ENCODE peak calls at places on chromosome 14, in five cellular contexts. One of them, this sample, is unnamed.
A peak's percentile ranks its signal among the peaks of the same experiment; 100 is the strongest.

GRCh38 chr14:24143511-24143910 is 2.1 kb upstream of the EMC9 start:
- DNase-seq in omental fat pad: no peak
- DNase-seq in Caco-2: no peak
- DNase-seq in nephron progenitor cell: no peak
- DNase-seq in BE2C: no peak
- DNase-seq in this sample: no peak

GRCh38 chr14:59585891-59586554 is 9.4 kb upstream of the CCDC175 start:
- DNase-seq in omental fat pad: no peak
- DNase-seq in Caco-2: no peak
- DNase-seq in nephron progenitor cell: no peak
- DNase-seq in BE2C: no peak
- DNase-seq in this sample: no peak

GRCh38 chr14:78324353-78324752 is 154.2 kb downstream of the NRXN3 start:
- DNase-seq in omental fat pad: no peak
- DNase-seq in Caco-2: no peak
- DNase-seq in nephron progenitor cell: no peak
- DNase-seq in BE2C: no peak
- DNase-seq in this sample: no peak

GRCh38 chr14:105858676-105859025 is 332.3 kb downstream of the TMEM121 start:
- DNase-seq in omental fat pad: no peak
- DNase-seq in Caco-2: peak; percentile 28
- DNase-seq in nephron progenitor cell: no peak
- DNase-seq in BE2C: peak; percentile 30
- DNase-seq in this sample: no peak

GRCh38 chr14:38862381-38862780 is 240.7 kb downstream of the SEC23A start:
- DNase-seq in omental fat pad: no peak
- DNase-seq in Caco-2: no peak
- DNase-seq in nephron progenitor cell: no peak
- DNase-seq in BE2C: no peak
- DNase-seq in this sample: no peak

GRCh38 chr14:32432813-32433538 is 103.9 kb downstream of the AKAP6 start:
- DNase-seq in omental fat pad: no peak
- DNase-seq in Caco-2: no peak
- DNase-seq in nephron progenitor cell: no peak
- DNase-seq in BE2C: no peak
- DNase-seq in this sample: no peak

GRCh38 chr14:90484291-90484690 is 87.5 kb downstream of the CALM1 start:
- DNase-seq in omental fat pad: no peak
- DNase-seq in Caco-2: no peak
- DNase-seq in nephron progenitor cell: no peak
- DNase-seq in BE2C: no peak
- DNase-seq in this sample: peak; percentile 43

GRCh38 chr14:83217492-83217891 is 1683.8 kb upstream of the SEL1L start:
- DNase-seq in omental fat pad: no peak
- DNase-seq in Caco-2: no peak
- DNase-seq in nephron progenitor cell: no peak
- DNase-seq in BE2C: no peak
- DNase-seq in this sample: no peak

GRCh38 chr14:98210045-98210678 is 1061.8 kb downstream of the BCL11B start:
- DNase-seq in omental fat pad: no peak
- DNase-seq in Caco-2: no peak
- DNase-seq in nephron progenitor cell: no peak
- DNase-seq in BE2C: no peak
- DNase-seq in this sample: no peak

GRCh38 chr14:56840221-56840620 is 29.9 kb upstream of the OTX2 start:
- DNase-seq in omental fat pad: no peak
- DNase-seq in Caco-2: no peak
- DNase-seq in nephron progenitor cell: no peak
- DNase-seq in BE2C: no peak
- DNase-seq in this sample: no peak
- TF ChIP-seq CTCF in omental fat pad: no peak
- TF ChIP-seq CTCF in Caco-2: no peak
- TF ChIP-seq CTCF in nephron progenitor cell: no peak
- TF ChIP-seq CTCF in BE2C: no peak
- TF ChIP-seq CTCF in this sample: no peak

GRCh38 chr14:86781111-86781510 is 1211.9 kb downstream of the GALC start:
- DNase-seq in omental fat pad: no peak
- DNase-seq in Caco-2: no peak
- DNase-seq in nephron progenitor cell: no peak
- DNase-seq in BE2C: no peak
- DNase-seq in this sample: no peak

GRCh38 chr14:86777950-86778602 is 1214.9 kb downstream of the GALC start:
- DNase-seq in omental fat pad: no peak
- DNase-seq in Caco-2: no peak
- DNase-seq in nephron progenitor cell: no peak
- DNase-seq in BE2C: no peak
- DNase-seq in this sample: no peak

GRCh38 chr14:86782092-86782580 is 1210.8 kb downstream of the GALC start:
- DNase-seq in omental fat pad: no peak
- DNase-seq in Caco-2: no peak
- DNase-seq in nephron progenitor cell: no peak
- DNase-seq in BE2C: no peak
- DNase-seq in this sample: no peak

GRCh38 chr14:86780461-86780860 is 1212.5 kb downstream of the GALC start:
- DNase-seq in omental fat pad: no peak
- DNase-seq in Caco-2: no peak
- DNase-seq in nephron progenitor cell: no peak
- DNase-seq in BE2C: no peak
- DNase-seq in this sample: no peak

GRCh38 chr14:86779416-86779815 is 1213.6 kb downstream of the GALC start:
- DNase-seq in omental fat pad: no peak
- DNase-seq in Caco-2: no peak
- DNase-seq in nephron progenitor cell: no peak
- DNase-seq in BE2C: no peak
- DNase-seq in this sample: no peak
- TF ChIP-seq CTCF in omental fat pad: no peak
- TF ChIP-seq CTCF in Caco-2: no peak
- TF ChIP-seq CTCF in nephron progenitor cell: no peak
- TF ChIP-seq CTCF in BE2C: no peak
- TF ChIP-seq CTCF in this sample: no peak

DNA sequence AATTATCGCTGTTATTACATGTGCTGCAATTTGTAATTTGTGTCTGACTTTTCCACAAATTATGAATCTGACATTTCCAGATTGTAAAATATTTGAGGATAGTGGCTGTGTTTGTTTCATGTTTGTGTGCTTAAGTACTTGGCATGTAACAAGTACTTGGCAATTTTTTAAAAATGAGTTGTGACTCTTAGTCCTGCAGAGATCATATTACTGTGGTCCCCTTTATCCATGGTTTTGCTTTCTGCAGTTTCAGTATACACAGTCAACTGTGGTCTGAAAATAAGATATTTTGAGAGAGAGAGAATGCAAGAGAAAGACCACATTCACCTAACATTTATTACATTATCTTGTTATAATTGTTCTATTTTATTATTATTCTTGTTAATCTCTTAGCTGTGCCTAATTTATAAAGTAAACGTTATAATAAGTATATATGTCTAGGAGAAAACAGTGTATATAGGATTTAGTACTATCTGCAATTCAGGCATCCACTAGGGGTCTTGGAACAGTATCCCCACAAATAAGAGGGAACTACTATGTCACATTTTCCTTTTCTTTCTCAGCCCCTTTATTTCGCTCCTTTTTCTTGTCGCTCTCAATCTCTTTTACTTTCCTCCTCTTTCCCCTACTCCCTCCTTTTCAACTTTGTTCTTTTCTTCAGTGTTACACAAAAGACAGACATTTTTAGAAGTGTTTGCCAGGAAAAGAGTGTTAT is 176.1 kb downstream of the FUT8 start:
- DNase-seq in omental fat pad: no peak
- DNase-seq in Caco-2: no peak
- DNase-seq in nephron progenitor cell: no peak
- DNase-seq in BE2C: no peak
- DNase-seq in this sample: no peak
- TF ChIP-seq CTCF in omental fat pad: no peak
- TF ChIP-seq CTCF in Caco-2: no peak
- TF ChIP-seq CTCF in nephron progenitor cell: no peak
- TF ChIP-seq CTCF in BE2C: no peak
- TF ChIP-seq CTCF in this sample: no peak

GRCh38 chr14:30211326-30211725 is 283.7 kb upstream of the PRKD1 start:
- DNase-seq in omental fat pad: no peak
- DNase-seq in Caco-2: no peak
- DNase-seq in nephron progenitor cell: no peak
- DNase-seq in BE2C: no peak
- DNase-seq in this sample: no peak

GRCh38 chr14:30209136-30209535 is 281.5 kb upstream of the PRKD1 start:
- DNase-seq in omental fat pad: no peak
- DNase-seq in Caco-2: no peak
- DNase-seq in nephron progenitor cell: no peak
- DNase-seq in BE2C: no peak
- DNase-seq in this sample: no peak

GRCh38 chr14:30214014-30214413 is 286.4 kb upstream of the PRKD1 start:
- DNase-seq in omental fat pad: no peak
- DNase-seq in Caco-2: no peak
- DNase-seq in nephron progenitor cell: no peak
- DNase-seq in BE2C: no peak
- DNase-seq in this sample: no peak

GRCh38 chr14:30210630-30211029 is 283.0 kb upstream of the PRKD1 start:
- DNase-seq in omental fat pad: no peak
- DNase-seq in Caco-2: no peak
- DNase-seq in nephron progenitor cell: no peak
- DNase-seq in BE2C: no peak
- DNase-seq in this sample: no peak

GRCh38 chr14:30214456-30215090 is 286.9 kb upstream of the PRKD1 start:
- DNase-seq in omental fat pad: no peak
- DNase-seq in Caco-2: no peak
- DNase-seq in nephron progenitor cell: peak; percentile 12
- DNase-seq in BE2C: peak; percentile 8
- DNase-seq in this sample: no peak
- TF ChIP-seq CTCF in omental fat pad: no peak
- TF ChIP-seq CTCF in Caco-2: peak; percentile 63
- TF ChIP-seq CTCF in nephron progenitor cell: peak; percentile 57
- TF ChIP-seq CTCF in BE2C: peak; percentile 71
- TF ChIP-seq CTCF in this sample: peak; percentile 54

GRCh38 chr14:45939572-45939971 is 686.6 kb upstream of the MIS18BP1 start:
- DNase-seq in omental fat pad: no peak
- DNase-seq in Caco-2: no peak
- DNase-seq in nephron progenitor cell: no peak
- DNase-seq in BE2C: no peak
- DNase-seq in this sample: no peak

GRCh38 chr14:45946251-45946650 is 693.2 kb upstream of the MIS18BP1 start:
- DNase-seq in omental fat pad: no peak
- DNase-seq in Caco-2: no peak
- DNase-seq in nephron progenitor cell: no peak
- DNase-seq in BE2C: no peak
- DNase-seq in this sample: no peak

GRCh38 chr14:45940318-45940717 is 687.3 kb upstream of the MIS18BP1 start:
- DNase-seq in omental fat pad: no peak
- DNase-seq in Caco-2: no peak
- DNase-seq in nephron progenitor cell: no peak
- DNase-seq in BE2C: no peak
- DNase-seq in this sample: no peak
- TF ChIP-seq CTCF in omental fat pad: no peak
- TF ChIP-seq CTCF in Caco-2: no peak
- TF ChIP-seq CTCF in nephron progenitor cell: no peak
- TF ChIP-seq CTCF in BE2C: no peak
- TF ChIP-seq CTCF in this sample: no peak

GRCh38 chr14:84351646-84352045 is 1178.3 kb upstream of the FLRT2 start:
- DNase-seq in omental fat pad: no peak
- DNase-seq in Caco-2: no peak
- DNase-seq in nephron progenitor cell: no peak
- DNase-seq in BE2C: no peak
- DNase-seq in this sample: no peak
- TF ChIP-seq CTCF in omental fat pad: no peak
- TF ChIP-seq CTCF in Caco-2: no peak
- TF ChIP-seq CTCF in nephron progenitor cell: no peak
- TF ChIP-seq CTCF in BE2C: no peak
- TF ChIP-seq CTCF in this sample: no peak

DNA sequence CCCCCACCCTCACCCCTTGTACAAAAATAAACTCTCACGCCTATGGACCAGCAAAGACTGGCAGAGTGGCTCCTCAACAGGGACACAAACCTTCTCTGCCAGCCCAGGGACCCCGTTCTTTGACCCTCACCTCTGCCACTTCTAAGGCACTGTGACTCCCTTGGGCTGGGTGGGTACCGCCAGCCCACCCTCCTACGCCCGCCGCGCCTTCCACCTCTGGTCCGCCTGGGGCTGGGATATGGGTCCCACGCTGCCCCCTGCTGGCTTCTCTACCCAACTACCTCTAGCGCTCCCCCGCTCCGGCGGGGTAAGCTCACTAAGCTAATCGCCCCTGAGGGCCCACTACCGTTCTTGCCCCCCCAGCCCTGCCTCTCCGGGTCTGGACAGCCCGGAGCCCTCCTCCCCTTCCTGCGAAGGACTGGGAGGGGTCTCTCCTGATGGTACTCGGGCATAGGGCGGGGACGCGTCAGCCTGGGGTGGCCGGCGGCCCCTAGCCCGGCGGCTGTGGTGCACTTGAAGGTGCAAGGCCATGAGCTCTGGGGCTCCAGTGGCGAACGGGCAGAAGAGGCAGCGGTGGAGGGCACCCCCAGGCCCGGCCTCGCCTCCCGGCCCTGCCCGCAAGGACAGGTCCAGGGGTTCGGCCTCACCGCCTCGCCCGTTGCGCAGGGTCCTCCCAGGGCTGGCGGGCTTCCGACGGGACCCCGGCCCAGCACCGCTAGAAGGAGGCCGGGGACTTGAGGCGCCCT is 8.1 kb downstream of the ZNF219 start:
- DNase-seq in omental fat pad: peak; percentile 17
- DNase-seq in Caco-2: no peak
- DNase-seq in nephron progenitor cell: peak; percentile 64
- DNase-seq in BE2C: peak; percentile 59
- DNase-seq in this sample: no peak
- TF ChIP-seq CTCF in omental fat pad: no peak
- TF ChIP-seq CTCF in Caco-2: peak; percentile 39
- TF ChIP-seq CTCF in nephron progenitor cell: peak; percentile 52
- TF ChIP-seq CTCF in BE2C: peak; percentile 54
- TF ChIP-seq CTCF in this sample: no peak

This sample was measured in vagina.